ENCODE peak calls at places on chromosomes 12 and 14, in ten cellular contexts. Y is osteoblast; E is MM.1S; Z is upper lobe of right lung; M is GM12892; K is GM06990; P is Calu3; A is activated CD8-positive, alpha-beta memory T cell treated with anti-CD3 and anti-CD28 coated beads for 4 hours; N is NCI-H1048; X is right cardiac atrium. H is an unnamed sample.

GRCh38 chr14:23070262-23071129 is 13.2 kb upstream of the CDH24 start:
- DNase-seq in Y (peak), E (no peak), Z (no peak), M (no peak), K (no peak), P (no peak), A (no peak), N (no peak), X (no peak), H (no peak)

GRCh38 chr14:23539209-23539866 is 12.2 kb downstream of the ZFHX2 start:
- DNase-seq in Y (peak), E (peak), Z (no peak), M (peak), K (no peak), P (peak), A (no peak), N (no peak), X (no peak), H (no peak)

GRCh38 chr12:2288001-2288400 is 235.2 kb downstream of the CACNA1C start:
- DNase-seq in Y (peak), E (no peak), Z (peak), M (no peak), K (no peak), P (no peak), A (no peak), N (no peak), X (no peak), H (peak)

GRCh38 chr12:27436029-27436428 is 10.5 kb upstream of the SMCO2 start:
- DNase-seq in Y (no peak), E (no peak), Z (no peak), M (no peak), K (no peak), P (no peak), A (no peak), N (no peak), X (no peak), H (no peak)

GRCh38 chr14:36520601-36521525 is 831 bp upstream of the NKX2-1 start:
- DNase-seq in Y (peak), E (no peak), Z (peak), M (no peak), K (no peak), P (peak), A (no peak), N (no peak), X (no peak), H (no peak)

GRCh38 chr14:75614179-75614578 is 35.8 kb downstream of the FLVCR2 start:
- DNase-seq in Y (no peak), E (no peak), Z (no peak), M (no peak), K (no peak), P (no peak), A (no peak), N (no peak), X (no peak), H (peak)

GRCh38 chr14:53017837-53018236 is 67.0 kb upstream of the FERMT2 start:
- DNase-seq in Y (no peak), E (no peak), Z (no peak), M (no peak), K (no peak), P (no peak), A (no peak), N (no peak), X (no peak), H (no peak)

GRCh38 chr12:98422809-98423208 is 92.6 kb upstream of the TMPO start:
- DNase-seq in Y (no peak), E (no peak), Z (no peak), M (no peak), K (no peak), P (peak), A (no peak), N (no peak), X (no peak), H (no peak)

GRCh38 chr14:96748371-96748770 is 48.8 kb upstream of the VRK1 start:
- DNase-seq in Y (no peak), E (no peak), Z (no peak), M (no peak), K (no peak), P (peak), A (no peak), N (peak), X (no peak), H (no peak)

GRCh38 chr12:108568653-108569154 is 6.3 kb downstream of the ISCU start:
- DNase-seq in Y (no peak), E (peak), Z (no peak), M (no peak), K (peak), P (no peak), A (no peak), N (no peak), X (no peak), H (no peak)